ENCODE peak calls at places on chromosomes 4 and X, in five cellular contexts. R, Y, E, M and N are unnamed samples.

GRCh38 chrX:131621650-131622049 is 77.8 kb downstream of the OR13H1 start:
- DNase-seq in E (no peak), R (no peak), M (no peak), Y (no peak), N (no peak)

GRCh38 chr4:10623862-10624261 is 60.7 kb downstream of the CLNK start:
- DNase-seq in M (no peak), R (no peak), E (no peak), Y (no peak), N (no peak)

GRCh38 chr4:26758899-26759298 is 101.7 kb upstream of the STIM2 start:
- DNase-seq in E (no peak), M (no peak), R (no peak), Y (no peak), N (no peak)

GRCh38 chr4:7431696-7432530 is 2.8 kb downstream of the PSAPL1 start:
- DNase-seq in R (no peak), M (no peak), Y (no peak), E (no peak), N (no peak)

GRCh38 chr4:111717916-111718315 is 427.3 kb upstream of the FAM241A start:
- DNase-seq in Y (no peak), E (no peak), M (no peak), R (no peak), N (no peak)

GRCh38 chr4:188915175-188915574 is 775.9 kb downstream of the TRIML1 start:
- DNase-seq in E (no peak), M (no peak), R (no peak), Y (no peak), N (no peak)

GRCh38 chr4:184370711-184371389 is 103.5 kb downstream of the IRF2 start:
- DNase-seq in R (no peak), E (no peak), M (no peak), Y (no peak), N (no peak)

GRCh38 chrX:155985208-155985607 is 12.3 kb upstream of the IL9R start:
- DNase-seq in M (no peak), Y (no peak), R (no peak), E (no peak), N (no peak)

GRCh38 chr4:88779431-88779830 is 81.8 kb upstream of the NAP1L5 start:
- DNase-seq in Y (no peak), E (no peak), R (no peak), M (no peak), N (no peak)

GRCh38 chr4:56906534-56906933 is 1.2 kb upstream of the REST start:
- DNase-seq in Y (no peak), E (peak), R (no peak), M (no peak), N (no peak)

GRCh38 chr4:26237916-26238315 is 82.9 kb upstream of the RBPJ start:
- DNase-seq in R (no peak), E (no peak), M (no peak), Y (no peak), N (no peak)

GRCh38 chrX:56733459-56734046 is 4.5 kb downstream of the NBDY start:
- DNase-seq in R (peak), Y (peak), M (no peak), E (peak), N (peak)

GRCh38 chrX:15298201-15298600 is 17.2 kb downstream of the ASB11 start:
- DNase-seq in R (no peak), M (no peak), Y (no peak), E (no peak), N (no peak)

GRCh38 chr4:42703776-42704175 is 46.9 kb upstream of the ATP8A1 start:
- DNase-seq in Y (no peak), E (no peak), M (no peak), R (no peak), N (no peak)

GRCh38 chr4:10673817-10674369 is 10.7 kb downstream of the CLNK start:
- DNase-seq in M (no peak), Y (no peak), R (no peak), E (no peak), N (no peak)

GRCh38 chrX:37943554-37943953 is 62.8 kb upstream of the SYTL5 start:
- DNase-seq in R (no peak), M (no peak), E (no peak), Y (no peak), N (no peak)

GRCh38 chr4:99945718-99946345 is 586 bp downstream of the DNAJB14 start:
- DNase-seq in Y (no peak), R (no peak), E (peak), M (peak), N (no peak)

GRCh38 chr4:37748546-37748945 is 62.4 kb upstream of the RELL1 start:
- DNase-seq in E (no peak), M (no peak), R (no peak), Y (no peak), N (no peak)

GRCh38 chrX:11908371-11908770 is 150.3 kb downstream of the MSL3 start:
- DNase-seq in Y (no peak), R (no peak), E (no peak), M (no peak), N (no peak)

GRCh38 chr4:39259571-39260330 is 77.4 kb downstream of the WDR19 start:
- DNase-seq in Y (no peak), M (peak), R (no peak), E (no peak), N (no peak)